ENCODE peak calls at places on chromosomes 7 and 10, in seven cellular contexts. H is Panc1, G is endothelial cell, K is glutamatergic neuron, U is NT2/D1, C is HEK293T, Z is germinal center. P is an unnamed sample.

GRCh38 chr10:132993271-132994260 is 51.2 kb upstream of the CFAP46 start:
- DNase-seq in G (no peak), U (no peak), H (no peak), K (no peak), Z (no peak), C (no peak), P (no peak)

GRCh38 chr10:60230892-60231291 is 158.8 kb downstream of the ANK3 start:
- DNase-seq in H (no peak), U (no peak), G (no peak), K (no peak), C (no peak), Z (no peak), P (no peak)

GRCh38 chr7:46554688-46555422 is 633.8 kb upstream of the IGFBP3 start:
- DNase-seq in C (no peak), Z (no peak), H (no peak), K (no peak), U (no peak), G (no peak), P (no peak)

GRCh38 chr7:139035588-139036353 is at the start of gene ZC3HAV1L:
- DNase-seq in K (peak; percentile 76), C (peak; percentile 75), G (peak; percentile 66), H (no peak), Z (peak; percentile 63), U (no peak), P (no peak)

GRCh38 chr10:119153661-119154060 is 11.9 kb downstream of the SFXN4 start:
- DNase-seq in Z (no peak), H (no peak), U (no peak), C (no peak), K (no peak), G (no peak), P (no peak)

GRCh38 chr7:25564980-25565379 is 336.7 kb upstream of the NPVF start:
- DNase-seq in K (no peak), H (no peak), C (no peak), Z (no peak), G (no peak), U (no peak), P (no peak)

GRCh38 chr10:30842185-30842584 is 189.5 kb downstream of the ZNF438 start:
- DNase-seq in C (no peak), K (no peak), H (no peak), G (no peak), U (no peak), Z (no peak), P (no peak)

GRCh38 chr7:7819442-7820247 is 101.2 kb upstream of the RPA3 start:
- DNase-seq in H (no peak), Z (no peak), U (no peak), G (no peak), K (no peak), C (no peak), P (no peak)

GRCh38 chr7:96495751-96496216 is 173.9 kb upstream of the SLC25A13 start:
- DNase-seq in Z (no peak), C (no peak), G (no peak), U (no peak), K (no peak), H (no peak), P (no peak)

GRCh38 chr7:47225387-47226170 is 356.3 kb downstream of the TNS3 start:
- DNase-seq in U (no peak), K (no peak), G (no peak), Z (no peak), C (no peak), H (no peak), P (no peak)

GRCh38 chr10:3897156-3897555 is 112.1 kb upstream of the KLF6 start:
- DNase-seq in G (no peak), H (no peak), Z (no peak), C (no peak), U (no peak), K (no peak), P (no peak)

GRCh38 chr7:29287366-29287765 is 92.8 kb downstream of the CHN2 start:
- DNase-seq in Z (no peak), G (no peak), K (no peak), U (no peak), H (no peak), C (no peak), P (no peak)

GRCh38 chr10:130707389-130707979 is 571.3 kb downstream of the GLRX3 start:
- DNase-seq in H (no peak), C (no peak), K (no peak), G (no peak), U (no peak), Z (no peak), P (no peak)

GRCh38 chr7:40231796-40232195 is 97.0 kb downstream of the SUGCT start:
- DNase-seq in K (no peak), H (no peak), G (no peak), C (no peak), Z (no peak), U (no peak), P (no peak)